ENCODE peak calls at places on chromosome 15, in seven cellular contexts. One of them, this sample, is unnamed.

GRCh38 chr15:32100286-32100685 is 70.0 kb downstream of the CHRNA7 start:
- DNase-seq in MV-4-11: no peak
- DNase-seq in NCI-H2029: no peak
- DNase-seq in fibroblast of pulmonary artery: no peak
- DNase-seq in cardiac septum: no peak
- DNase-seq in activated effector memory CD4-positive, alpha-beta T cell treated with anti-CD3 and anti-CD28 coated beads, Interleukin-2, amount 50 U/mL, for 16 hours: no peak
- DNase-seq in LHCN-M2: no peak
- DNase-seq in this sample: no peak

GRCh38 chr15:58742424-58743160 is 6.9 kb downstream of the ADAM10 start:
- DNase-seq in cardiac septum: no peak
- DNase-seq in fibroblast of pulmonary artery: peak
- DNase-seq in MV-4-11: no peak
- DNase-seq in activated effector memory CD4-positive, alpha-beta T cell treated with anti-CD3 and anti-CD28 coated beads, Interleukin-2, amount 50 U/mL, for 16 hours: no peak
- DNase-seq in LHCN-M2: peak
- DNase-seq in NCI-H2029: no peak
- DNase-seq in this sample: no peak

GRCh38 chr15:85563328-85563727 is 182.9 kb downstream of the AKAP13 start:
- DNase-seq in cardiac septum: no peak
- DNase-seq in MV-4-11: no peak
- DNase-seq in LHCN-M2: peak
- DNase-seq in activated effector memory CD4-positive, alpha-beta T cell treated with anti-CD3 and anti-CD28 coated beads, Interleukin-2, amount 50 U/mL, for 16 hours: no peak
- DNase-seq in fibroblast of pulmonary artery: peak
- DNase-seq in NCI-H2029: no peak
- DNase-seq in this sample: no peak

GRCh38 chr15:64067564-64068030 is 21.3 kb upstream of the DAPK2 start:
- DNase-seq in activated effector memory CD4-positive, alpha-beta T cell treated with anti-CD3 and anti-CD28 coated beads, Interleukin-2, amount 50 U/mL, for 16 hours: peak
- DNase-seq in LHCN-M2: peak
- DNase-seq in MV-4-11: peak
- DNase-seq in cardiac septum: peak
- DNase-seq in fibroblast of pulmonary artery: peak
- DNase-seq in NCI-H2029: peak
- DNase-seq in this sample: peak

GRCh38 chr15:57153140-57153539 is 223.2 kb upstream of the CGNL1 start:
- DNase-seq in cardiac septum: no peak
- DNase-seq in LHCN-M2: peak
- DNase-seq in MV-4-11: peak
- DNase-seq in activated effector memory CD4-positive, alpha-beta T cell treated with anti-CD3 and anti-CD28 coated beads, Interleukin-2, amount 50 U/mL, for 16 hours: no peak
- DNase-seq in NCI-H2029: no peak
- DNase-seq in fibroblast of pulmonary artery: peak
- DNase-seq in this sample: no peak

GRCh38 chr15:92880796-92881569 is 19.1 kb upstream of the CHD2 start:
- DNase-seq in LHCN-M2: peak
- DNase-seq in activated effector memory CD4-positive, alpha-beta T cell treated with anti-CD3 and anti-CD28 coated beads, Interleukin-2, amount 50 U/mL, for 16 hours: no peak
- DNase-seq in MV-4-11: no peak
- DNase-seq in cardiac septum: no peak
- DNase-seq in NCI-H2029: no peak
- DNase-seq in fibroblast of pulmonary artery: no peak
- DNase-seq in this sample: no peak

GRCh38 chr15:93127286-93127685 is 38.3 kb upstream of the RGMA start:
- DNase-seq in LHCN-M2: no peak
- DNase-seq in activated effector memory CD4-positive, alpha-beta T cell treated with anti-CD3 and anti-CD28 coated beads, Interleukin-2, amount 50 U/mL, for 16 hours: no peak
- DNase-seq in cardiac septum: no peak
- DNase-seq in fibroblast of pulmonary artery: no peak
- DNase-seq in MV-4-11: no peak
- DNase-seq in NCI-H2029: no peak
- DNase-seq in this sample: no peak

GRCh38 chr15:66673410-66674322 is 28.4 kb upstream of the SMAD6 start:
- DNase-seq in cardiac septum: no peak
- DNase-seq in NCI-H2029: no peak
- DNase-seq in LHCN-M2: no peak
- DNase-seq in MV-4-11: peak
- DNase-seq in fibroblast of pulmonary artery: peak
- DNase-seq in activated effector memory CD4-positive, alpha-beta T cell treated with anti-CD3 and anti-CD28 coated beads, Interleukin-2, amount 50 U/mL, for 16 hours: peak
- DNase-seq in this sample: no peak

GRCh38 chr15:98948456-98948855 is 59.1 kb downstream of the PGPEP1L start:
- DNase-seq in cardiac septum: no peak
- DNase-seq in LHCN-M2: no peak
- DNase-seq in NCI-H2029: no peak
- DNase-seq in fibroblast of pulmonary artery: no peak
- DNase-seq in activated effector memory CD4-positive, alpha-beta T cell treated with anti-CD3 and anti-CD28 coated beads, Interleukin-2, amount 50 U/mL, for 16 hours: no peak
- DNase-seq in MV-4-11: no peak
- DNase-seq in this sample: no peak

This sample was measured in NCI-H510A.